ENCODE peak calls at places on chromosomes 12 and 14, in seven cellular contexts. D, N, J, W, Y, F and V are unnamed samples.

GRCh38 chr14:95470942-95471499 is 45.4 kb downstream of the SYNE3 start:
- DNase-seq in D (no peak), N (no peak), J (no peak), W (no peak), Y (no peak), F (no peak), V (no peak)

GRCh38 chr14:30443368-30444007 is 115.5 kb upstream of the G2E3 start:
- DNase-seq in D (no peak), N (peak; percentile 62), J (no peak), W (peak; percentile 4), Y (no peak), F (no peak), V (no peak)

GRCh38 chr14:68397827-68398226 is 395.0 kb downstream of the ZFP36L1 start:
- DNase-seq in D (no peak), N (no peak), J (no peak), W (no peak), Y (no peak), F (no peak), V (no peak)

GRCh38 chr14:24694680-24695079 is 60.7 kb upstream of the GZMB start:
- DNase-seq in D (no peak), N (no peak), J (no peak), W (no peak), Y (no peak), F (no peak), V (no peak)

GRCh38 chr12:6635856-6636521 is at the start of gene LPAR5:
- DNase-seq in D (peak; percentile 75), N (peak; percentile 78), J (no peak), W (peak; percentile 72), Y (no peak), F (no peak), V (peak; percentile 77)

GRCh38 chr12:70196732-70197361 is 46.4 kb upstream of the CNOT2 start:
- DNase-seq in D (no peak), N (peak; percentile 74), J (no peak), W (no peak), Y (no peak), F (no peak), V (no peak)

GRCh38 chr12:114335607-114336006 is 70.3 kb downstream of the TBX5 start:
- DNase-seq in D (no peak), N (peak; percentile 17), J (no peak), W (no peak), Y (no peak), F (no peak), V (no peak)

GRCh38 chr14:101301011-101301410 is 260.3 kb upstream of the DIO3 start:
- DNase-seq in D (no peak), N (no peak), J (no peak), W (no peak), Y (no peak), F (no peak), V (no peak)

GRCh38 chr12:9243999-9244649 is 35.9 kb upstream of the PZP start:
- DNase-seq in D (no peak), N (no peak), J (no peak), W (no peak), Y (no peak), F (no peak), V (no peak)

GRCh38 chr12:62600038-62600437 is 133.4 kb downstream of the MON2 start:
- DNase-seq in D (no peak), N (peak; percentile 23), J (no peak), W (no peak), Y (no peak), F (no peak), V (peak; percentile 19)

GRCh38 chr12:3458041-3458440 is 33.0 kb upstream of the PRMT8 start:
- DNase-seq in D (no peak), N (no peak), J (no peak), W (no peak), Y (no peak), F (no peak), V (no peak)

GRCh38 chr14:34173916-34174315 is 223.0 kb upstream of the EGLN3 start:
- DNase-seq in D (no peak), N (no peak), J (no peak), W (no peak), Y (no peak), F (no peak), V (no peak)

GRCh38 chr12:27808831-27809230 is 28.8 kb upstream of the MANSC4 start:
- DNase-seq in D (no peak), N (no peak), J (no peak), W (no peak), Y (no peak), F (no peak), V (no peak)

GRCh38 chr14:52783211-52783610 is 8.2 kb downstream of the GNPNAT1 start:
- DNase-seq in D (no peak), N (no peak), J (no peak), W (no peak), Y (no peak), F (no peak), V (no peak)

GRCh38 chr12:74980510-74980909 is 229.1 kb downstream of the KCNC2 start:
- DNase-seq in D (no peak), N (no peak), J (no peak), W (no peak), Y (no peak), F (no peak), V (no peak)

GRCh38 chr14:72852194-72852593 is 41.7 kb downstream of the DPF3 start:
- DNase-seq in D (no peak), N (no peak), J (no peak), W (no peak), Y (no peak), F (no peak), V (no peak)

GRCh38 chr14:24058260-24058950 is 6.6 kb downstream of the CARMIL3 start:
- DNase-seq in D (peak; percentile 90), N (peak; percentile 82), J (no peak), W (peak; percentile 41), Y (no peak), F (peak; percentile 65), V (peak; percentile 59)

GRCh38 chr12:59698599-59698998 is 102.8 kb downstream of the SLC16A7 start:
- DNase-seq in D (no peak), N (no peak), J (no peak), W (no peak), Y (no peak), F (no peak), V (no peak)

GRCh38 chr12:14716848-14717444 is 20.5 kb upstream of the GUCY2C start:
- DNase-seq in D (peak; percentile 19), N (peak; percentile 76), J (peak; percentile 35), W (peak; percentile 73), Y (peak; percentile 2), F (no peak), V (peak; percentile 24)

GRCh38 chr14:31596691-31597090 is 35.5 kb downstream of the NUBPL start:
- DNase-seq in D (no peak), N (no peak), J (no peak), W (no peak), Y (no peak), F (no peak), V (no peak)

GRCh38 chr14:95021588-95021987 is 135.7 kb downstream of the DICER1 start:
- DNase-seq in D (no peak), N (no peak), J (no peak), W (no peak), Y (no peak), F (no peak), V (no peak)

GRCh38 chr14:80455031-80455430 is 243.7 kb upstream of the DIO2 start:
- DNase-seq in D (no peak), N (no peak), J (no peak), W (no peak), Y (no peak), F (no peak), V (no peak)

GRCh38 chr12:27330846-27331245 is 1.8 kb upstream of the BMAL2 start:
- DNase-seq in D (no peak), N (no peak), J (no peak), W (no peak), Y (no peak), F (no peak), V (no peak)

GRCh38 chr12:100661300-100661951 is 87.9 kb downstream of the GAS2L3 start:
- DNase-seq in D (no peak), N (no peak), J (no peak), W (no peak), Y (no peak), F (no peak), V (no peak)

GRCh38 chr12:27162229-27162537 is 79.8 kb upstream of the C12orf71 start:
- DNase-seq in D (no peak), N (no peak), J (no peak), W (no peak), Y (no peak), F (no peak), V (no peak)

GRCh38 chr14:60651936-60652673 is 2.8 kb upstream of the SIX1 start:
- DNase-seq in D (no peak), N (no peak), J (no peak), W (no peak), Y (no peak), F (no peak), V (no peak)

GRCh38 chr12:48946206-48946605 is 11.1 kb downstream of the ARF3 start:
- DNase-seq in D (no peak), N (no peak), J (no peak), W (no peak), Y (no peak), F (no peak), V (no peak)

GRCh38 chr14:103141117-103141796 is 18.0 kb downstream of the TNFAIP2 start:
- DNase-seq in D (no peak), N (peak; percentile 58), J (no peak), W (peak; percentile 91), Y (no peak), F (no peak), V (no peak)

GRCh38 chr14:20687362-20688166 is 1.0 kb upstream of the ANG start:
- DNase-seq in D (no peak), N (no peak), J (no peak), W (no peak), Y (no peak), F (no peak), V (no peak)

GRCh38 chr12:121358093-121358492 is 5.9 kb upstream of the ANAPC5 start:
- DNase-seq in D (no peak), N (no peak), J (no peak), W (no peak), Y (no peak), F (no peak), V (no peak)

GRCh38 chr12:11513288-11513687 is 117.9 kb upstream of the PRB2 start:
- DNase-seq in D (no peak), N (peak; percentile 36), J (no peak), W (peak; percentile 28), Y (no peak), F (no peak), V (no peak)